ENCODE peak calls at places on chromosomes 16 and 17, in seven cellular contexts. J, S, M, E, U, P and Z are unnamed samples.
A peak's percentile ranks its signal among the peaks of the same experiment; 100 is the strongest.

GRCh38 chr17:57665128-57665527 is 80.0 kb downstream of the CCDC182 start:
- DNase-seq in J (no peak), S (peak; percentile 23), M (no peak), E (no peak), U (no peak), P (no peak), Z (no peak)

GRCh38 chr16:30896203-30896889 is at the start of gene CTF1:
- DNase-seq in J (peak; percentile 88), S (peak; percentile 88), M (no peak), E (peak; percentile 78), U (peak; percentile 90), P (peak; percentile 89), Z (peak; percentile 94)

GRCh38 chr16:49664221-49665215 is 191.4 kb downstream of the ZNF423 start:
- DNase-seq in J (no peak), S (no peak), M (no peak), E (no peak), U (no peak), P (no peak), Z (no peak)

GRCh38 chr16:56814537-56815432 is 50.2 kb upstream of the SLC12A3 start:
- DNase-seq in J (peak; percentile 56), S (no peak), M (no peak), E (no peak), U (peak; percentile 44), P (no peak), Z (no peak)

GRCh38 chr17:38768417-38768816 is 15.9 kb downstream of the PSMB3 start:
- DNase-seq in J (no peak), S (no peak), M (no peak), E (no peak), U (no peak), P (no peak), Z (no peak)

GRCh38 chr16:27242868-27243590 is 25.5 kb downstream of the NSMCE1 start:
- DNase-seq in J (peak; percentile 94), S (peak; percentile 77), M (peak; percentile 33), E (peak; percentile 94), U (peak; percentile 98), P (no peak), Z (peak; percentile 61)

GRCh38 chr16:10625595-10626357 is 45.4 kb upstream of the EMP2 start:
- DNase-seq in J (peak; percentile 51), S (no peak), M (no peak), E (no peak), U (no peak), P (no peak), Z (no peak)

GRCh38 chr17:19978206-19978802 is 676 bp upstream of the AKAP10 start:
- DNase-seq in J (peak; percentile 17), S (no peak), M (peak; percentile 20), E (no peak), U (peak; percentile 11), P (no peak), Z (peak; percentile 56)

GRCh38 chr16:88478115-88478514 is 25.0 kb downstream of the ZFPM1 start:
- DNase-seq in J (no peak), S (no peak), M (no peak), E (no peak), U (no peak), P (no peak), Z (no peak)

GRCh38 chr17:43530303-43531081 is 15.6 kb downstream of the ETV4 start:
- DNase-seq in J (peak; percentile 95), S (peak; percentile 75), M (no peak), E (peak; percentile 90), U (peak; percentile 94), P (peak; percentile 93), Z (peak; percentile 94)

GRCh38 chr17:7560172-7561027 is 1.3 kb upstream of the SENP3 start:
- DNase-seq in J (peak; percentile 62), S (peak; percentile 83), M (no peak), E (no peak), U (peak; percentile 72), P (peak; percentile 90), Z (peak; percentile 89)

GRCh38 chr17:77694391-77695363 is 263.8 kb upstream of the TNRC6C start:
- DNase-seq in J (no peak), S (peak; percentile 36), M (no peak), E (no peak), U (no peak), P (peak; percentile 39), Z (no peak)

GRCh38 chr17:77696720-77697460 is 261.6 kb upstream of the TNRC6C start:
- DNase-seq in J (no peak), S (peak; percentile 6), M (no peak), E (no peak), U (no peak), P (peak; percentile 63), Z (peak; percentile 80)

GRCh38 chr17:77695386-77695785 is 263.1 kb upstream of the TNRC6C start:
- DNase-seq in J (no peak), S (no peak), M (no peak), E (no peak), U (no peak), P (no peak), Z (peak; percentile 50)

GRCh38 chr17:77697480-77698400 is 260.8 kb upstream of the TNRC6C start:
- DNase-seq in J (no peak), S (no peak), M (no peak), E (no peak), U (no peak), P (peak; percentile 43), Z (peak; percentile 50)

DNA sequence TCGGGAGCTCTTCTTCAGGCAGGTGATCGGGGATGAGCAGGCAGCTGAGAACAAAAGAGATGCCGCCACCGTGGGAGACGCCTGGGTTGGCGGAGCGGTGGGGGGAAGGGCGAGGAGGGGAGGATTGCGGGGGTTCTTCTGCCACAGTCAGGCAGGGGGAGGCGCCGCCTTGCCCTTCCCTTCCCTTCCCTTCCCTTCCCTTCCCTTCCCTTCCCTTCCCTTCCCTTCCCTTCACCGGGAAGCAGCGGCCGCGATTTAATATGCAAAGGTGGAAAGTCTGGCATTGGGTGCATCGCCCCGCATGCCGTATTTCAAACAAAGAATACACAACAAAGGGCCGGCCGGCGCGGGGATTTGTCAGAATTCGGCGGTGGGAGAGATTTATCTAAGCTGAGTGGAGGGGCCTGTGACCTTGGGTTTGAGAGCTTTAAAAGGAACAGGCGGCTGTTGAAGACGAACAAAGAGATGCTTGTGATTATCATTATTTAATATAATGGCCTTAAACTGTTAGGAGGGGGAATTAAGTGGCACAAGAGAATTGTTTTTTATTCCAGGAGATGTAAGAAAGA is 262.3 kb upstream of the TNRC6C start:
- DNase-seq in J (no peak), S (peak; percentile 6), M (no peak), E (no peak), U (no peak), P (no peak), Z (peak; percentile 82)
- H3K4me3 ChIP-seq in J (no peak overlapping the region), S (no peak overlapping the region), M (no peak overlapping the region), E (no peak overlapping the region), U (no peak overlapping the region), P (peak overlapping the region; percentile 73), Z (peak overlapping the region; percentile 41)

DNA sequence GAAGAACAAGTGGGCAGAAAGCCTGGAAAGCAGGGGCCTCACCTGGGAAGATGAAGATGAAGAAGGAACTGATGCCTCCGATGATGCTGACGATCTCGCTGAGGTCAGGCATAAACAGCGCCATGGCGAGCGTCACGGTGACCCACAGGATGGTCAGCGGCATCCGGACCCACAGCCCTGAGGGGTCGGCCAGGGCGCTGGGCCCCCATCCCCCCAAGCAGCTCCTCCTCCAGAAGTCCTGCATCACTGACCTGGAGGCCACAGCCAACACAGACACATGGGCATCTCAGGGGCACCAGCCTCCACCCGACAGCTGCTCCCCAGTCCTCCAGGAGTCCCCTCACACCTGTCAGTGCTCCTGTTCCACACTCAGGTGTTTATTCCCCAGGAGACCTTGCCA is 26.1 kb downstream of the SLC38A8 start:
- DNase-seq in J (no peak), S (peak; percentile 52), M (no peak), E (no peak), U (no peak), P (no peak), Z (no peak)
- H3K27me3 ChIP-seq in J (no peaks in the 10 kb centered on the region), S (no peaks in the 10 kb centered on the region), M (no peaks in the 10 kb centered on the region), E (no peaks in the 10 kb centered on the region), U (no peaks in the 10 kb centered on the region), P (no peaks in the 10 kb centered on the region), Z (no peaks in the 10 kb centered on the region)

DNA sequence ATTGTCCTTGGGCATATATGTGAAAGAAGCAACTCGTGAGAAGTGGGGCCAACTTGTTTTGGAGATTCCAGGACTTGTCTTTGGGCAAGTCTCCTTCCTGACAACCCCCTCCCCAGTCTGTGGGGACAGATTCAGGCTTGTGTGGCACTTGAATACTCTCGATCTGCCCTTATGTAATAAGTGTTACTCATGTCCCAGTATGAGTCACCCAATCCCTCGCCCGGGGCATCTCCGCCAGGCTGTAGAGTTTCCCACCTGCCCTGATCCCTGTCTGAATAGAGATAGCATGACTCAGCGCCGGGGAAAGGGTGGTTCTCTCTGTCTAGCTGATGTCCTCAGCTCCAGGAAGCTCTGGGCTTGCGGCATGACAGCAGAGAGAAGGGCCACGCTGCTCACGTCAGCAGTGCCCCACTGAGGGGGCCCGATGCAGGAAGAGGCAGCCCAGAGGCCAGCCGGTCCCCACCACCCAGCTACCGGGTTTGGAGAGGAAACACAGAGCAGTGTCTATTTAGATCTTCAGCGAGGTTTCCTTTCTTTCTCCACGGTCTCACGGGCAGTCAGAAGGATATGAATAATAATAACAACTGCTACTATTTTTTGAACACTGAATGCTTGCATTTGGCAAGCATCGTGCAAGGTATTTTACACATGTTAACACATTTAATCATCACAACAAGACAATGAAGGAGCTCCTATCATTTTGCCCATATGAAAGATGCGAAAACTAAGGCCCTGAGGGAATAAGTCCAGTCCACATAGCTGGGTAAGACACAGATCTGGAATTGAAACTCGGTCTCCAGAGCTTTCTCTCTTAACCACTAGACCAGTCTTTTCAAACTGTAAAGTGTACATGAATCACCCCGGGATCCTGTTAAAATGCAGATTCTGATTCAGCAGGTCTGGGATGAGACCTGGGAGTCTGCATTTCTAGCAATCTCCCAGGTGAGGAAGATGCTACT is 426.7 kb upstream of the MAF start:
- DNase-seq in J (peak; percentile 97), S (peak; percentile 63), M (peak; percentile 2), E (peak; percentile 26), U (peak; percentile 95), P (no peak), Z (peak; percentile 35)
- H3K4me3 ChIP-seq in J (no peak overlapping the region), S (no peak overlapping the region), M (peak overlapping the region; percentile 19), E (peak overlapping the region; percentile 10), U (no peak overlapping the region), P (no peak overlapping the region), Z (no peak overlapping the region)

GRCh38 chr17:74353446-74354060 is 8.1 kb downstream of the BTBD17 start:
- DNase-seq in J (no peak), S (no peak), M (no peak), E (no peak), U (no peak), P (no peak), Z (no peak)
- H3K27me3 ChIP-seq in J (no peaks in the 10 kb centered on the region), S (peaks cover 83% of the 10 kb centered on the region), M (peaks cover 14% of the 10 kb centered on the region), E (peaks cover 18% of the 10 kb centered on the region), U (peaks cover 49% of the 10 kb centered on the region), P (peaks cover 26% of the 10 kb centered on the region), Z (peaks cover 40% of the 10 kb centered on the region)

DNA sequence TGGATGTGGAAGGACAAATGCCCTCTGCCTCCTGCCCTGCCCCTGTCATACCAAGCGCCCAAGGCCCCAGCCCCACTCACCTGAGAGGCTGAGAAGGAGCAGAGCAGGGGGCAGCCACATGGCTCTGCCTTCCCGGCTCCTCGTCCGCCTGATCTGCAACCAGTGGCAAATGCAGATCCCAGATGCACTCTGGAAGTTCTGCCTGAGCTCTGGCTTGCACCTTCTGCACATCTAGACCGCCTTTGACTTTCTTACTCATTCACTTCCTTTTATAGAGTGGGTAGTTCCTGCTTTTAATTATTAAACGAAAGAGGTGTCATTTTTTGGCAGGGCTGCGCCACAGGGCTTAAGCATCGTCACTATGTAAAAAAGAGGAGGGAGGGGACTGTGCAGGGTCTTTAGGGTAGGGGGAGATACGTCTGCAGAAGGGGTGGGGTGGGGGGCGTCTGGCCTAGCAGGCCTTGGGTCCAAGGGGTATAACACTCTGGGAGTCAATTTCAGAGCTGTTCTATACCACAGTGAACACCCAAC is at the start of gene CD300LB:
- DNase-seq in J (no peak), S (no peak), M (no peak), E (no peak), U (no peak), P (no peak), Z (peak; percentile 13)
- H3K4me3 ChIP-seq in J (no peak within 1 kb of the TSS), S (peak within 1 kb of the TSS; percentile 36), M (no peak within 1 kb of the TSS), E (no peak within 1 kb of the TSS), U (no peak within 1 kb of the TSS), P (no peak within 1 kb of the TSS), Z (no peak within 1 kb of the TSS)

GRCh38 chr17:73870035-73870434 is 225.8 kb upstream of the SDK2 start:
- DNase-seq in J (no peak), S (no peak), M (no peak), E (no peak), U (no peak), P (no peak), Z (no peak)
- H3K27me3 ChIP-seq in J (no peaks in the 10 kb centered on the region), S (no peaks in the 10 kb centered on the region), M (no peaks in the 10 kb centered on the region), E (no peaks in the 10 kb centered on the region), U (no peaks in the 10 kb centered on the region), P (no peaks in the 10 kb centered on the region), Z (no peaks in the 10 kb centered on the region)